ENCODE peak calls at places on chromosome 12, in five cellular contexts. V, Y, U, O and G are unnamed samples.

GRCh38 chr12:93252221-93252620 is 125.5 kb upstream of the NUDT4 start:
- DNase-seq in O (no peak), U (no peak), V (no peak), Y (no peak), G (no peak)

GRCh38 chr12:10065241-10065640 is 33.5 kb downstream of the CLEC1A start:
- DNase-seq in Y (no peak), V (no peak), U (no peak), O (no peak), G (no peak)

GRCh38 chr12:113241191-113242017 is 20.1 kb downstream of the TPCN1 start:
- DNase-seq in Y (no peak), V (no peak), U (no peak), O (peak; percentile 25), G (no peak)

GRCh38 chr12:10175849-10176641 is 2.8 kb upstream of the TMEM52B start:
- DNase-seq in O (no peak), U (no peak), V (no peak), Y (no peak), G (no peak)

GRCh38 chr12:12480074-12480473 is 82.6 kb downstream of the DUSP16 start:
- DNase-seq in U (no peak), V (no peak), O (no peak), Y (no peak), G (no peak)

GRCh38 chr12:125203145-125203765 is 138.0 kb downstream of the AACS start:
- DNase-seq in U (no peak), O (peak; percentile 9), V (no peak), Y (no peak), G (no peak)

GRCh38 chr12:16112626-16113560 is 164.6 kb downstream of the SLC15A5 start:
- DNase-seq in O (no peak), V (no peak), U (peak; percentile 54), Y (no peak), G (peak; percentile 84)

GRCh38 chr12:63397807-63398206 is 246.8 kb upstream of the AVPR1A start:
- DNase-seq in Y (no peak), U (no peak), V (no peak), O (no peak), G (no peak)

GRCh38 chr12:5417500-5417899 is 14.4 kb upstream of the NTF3 start:
- DNase-seq in V (no peak), U (no peak), O (no peak), Y (no peak), G (no peak)

GRCh38 chr12:56678852-56679251 is 9.2 kb downstream of the PTGES3 start:
- DNase-seq in Y (no peak), O (no peak), V (no peak), U (no peak), G (no peak)

GRCh38 chr12:52977195-52977594 is 28.3 kb downstream of the KRT18 start:
- DNase-seq in O (no peak), V (no peak), U (no peak), Y (no peak), G (no peak)

GRCh38 chr12:52975204-52975603 is 26.3 kb downstream of the KRT18 start:
- DNase-seq in V (no peak), U (no peak), Y (no peak), O (peak; percentile 57), G (no peak)

GRCh38 chr12:52975820-52976573 is 27.1 kb downstream of the KRT18 start:
- DNase-seq in V (peak; percentile 73), Y (no peak), O (peak; percentile 68), U (no peak), G (peak; percentile 56)

GRCh38 chr12:52980096-52980694 is 26.1 kb upstream of the EIF4B start:
- DNase-seq in O (no peak), V (no peak), Y (no peak), U (no peak), G (no peak)

GRCh38 chr12:52976574-52977071 is 27.7 kb downstream of the KRT18 start:
- DNase-seq in U (no peak), Y (no peak), O (no peak), V (no peak), G (peak; percentile 80)
- TF ChIP-seq YY1 in U (no peak), Y (peak; percentile 19), O (no peak), V (no peak), G (no peak)

GRCh38 chr12:131844140-131844539 is 15.9 kb downstream of the MMP17 start:
- DNase-seq in O (no peak), U (no peak), Y (no peak), V (no peak), G (no peak)
- H3K9ac ChIP-seq in O (no peak overlapping the region), U (no peak overlapping the region), Y (no peak overlapping the region), V (no peak overlapping the region), G (no peak overlapping the region)

GRCh38 chr12:23827353-23827752 is 122.1 kb downstream of the SOX5 start:
- DNase-seq in O (peak; percentile 42), U (no peak), Y (no peak), V (no peak), G (no peak)

GRCh38 chr12:23830210-23830609 is 119.3 kb downstream of the SOX5 start:
- DNase-seq in U (no peak), O (no peak), V (no peak), Y (no peak), G (no peak)

DNA sequence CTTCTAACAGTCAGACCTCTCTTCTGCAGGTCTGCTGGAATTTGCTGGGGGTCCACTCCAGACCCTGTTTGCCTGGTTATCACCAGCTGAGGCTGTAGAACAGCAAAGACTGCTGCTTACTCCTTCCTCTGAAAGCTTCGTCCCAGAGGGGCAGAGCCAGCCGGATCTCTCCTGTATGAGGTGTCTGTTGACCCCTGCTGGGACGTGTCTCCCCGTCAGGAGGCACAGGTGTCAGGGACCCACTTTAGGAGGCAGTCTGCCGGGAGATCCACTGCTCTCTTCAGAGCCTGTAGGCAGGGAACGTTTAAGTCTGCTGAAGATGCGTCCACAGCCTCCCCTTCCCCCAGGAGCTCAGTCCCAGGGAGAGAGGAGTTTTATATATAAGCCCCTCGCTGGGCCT is 125.1 kb downstream of the SOX5 start:
- DNase-seq in O (no peak), U (no peak), V (no peak), Y (no peak), G (no peak)
- TF ChIP-seq YY1 in O (no peak), U (no peak), V (no peak), Y (no peak), G (no peak)

GRCh38 chr12:42145197-42145549 is 499 bp upstream of the GXYLT1 start:
- DNase-seq in U (no peak), V (no peak), O (no peak), Y (no peak), G (no peak)

GRCh38 chr12:42144174-42144423 is 575 bp downstream of the GXYLT1 start:
- DNase-seq in O (no peak), V (no peak), U (peak; percentile 55), Y (no peak), G (no peak)

GRCh38 chr12:42144424-42145196 is at the start of gene GXYLT1:
- DNase-seq in V (peak; percentile 88), O (peak; percentile 79), Y (peak; percentile 97), U (peak; percentile 85), G (peak; percentile 82)

GRCh38 chr12:42143401-42144173 is 1.1 kb downstream of the GXYLT1 start:
- DNase-seq in Y (peak; percentile 34), U (no peak), V (no peak), O (no peak), G (no peak)

GRCh38 chr12:42145552-42146215 is 1.0 kb upstream of the GXYLT1 start:
- DNase-seq in O (no peak), V (no peak), Y (no peak), U (no peak), G (no peak)
- H3K9ac ChIP-seq in O (no peak overlapping the region), V (peak overlapping the region; percentile 70), Y (no peak overlapping the region), U (no peak overlapping the region), G (no peak overlapping the region)

DNA sequence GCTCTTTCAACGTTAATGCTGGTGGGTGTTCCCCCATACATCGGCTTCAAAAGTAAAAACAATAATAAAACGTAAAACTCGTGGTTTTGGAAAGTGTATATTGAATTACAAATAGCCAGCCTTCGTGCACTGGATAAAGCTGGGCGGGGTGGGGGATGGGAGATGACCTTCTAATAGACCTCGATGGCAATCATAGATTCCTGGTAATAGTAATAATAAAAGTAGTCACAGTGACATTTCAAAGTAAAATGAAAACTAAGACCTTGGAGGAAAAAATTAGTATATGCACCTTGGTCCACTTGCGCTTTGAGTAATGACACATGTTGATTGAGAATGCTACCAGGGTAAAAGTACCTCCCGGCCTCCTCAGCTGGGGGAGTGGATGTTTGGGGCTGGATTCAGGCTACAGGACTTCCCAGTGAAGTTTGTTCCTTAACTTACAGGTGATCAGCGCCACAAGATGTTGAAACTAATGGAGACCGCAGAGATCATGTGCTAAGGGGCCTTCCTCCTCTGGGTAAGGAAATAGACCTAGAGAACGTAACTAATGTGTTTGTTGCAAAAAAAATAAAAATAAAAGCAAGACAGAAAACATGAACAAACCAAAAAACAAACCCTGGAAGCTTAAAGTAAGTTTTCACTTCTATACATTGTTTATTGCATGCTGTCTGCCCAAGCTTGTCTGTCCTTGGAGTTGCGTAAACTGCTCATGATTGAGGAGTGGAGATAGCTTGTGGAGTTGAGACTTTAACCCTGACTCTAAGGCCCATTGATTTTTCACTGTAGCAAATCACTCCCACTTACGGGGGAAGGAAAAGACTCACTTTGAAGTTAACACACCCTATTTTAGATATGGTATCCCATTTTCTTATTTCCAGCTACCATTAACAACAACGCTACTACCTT is 905 bp upstream of the LRIG3 start:
- DNase-seq in V (no peak), O (peak; percentile 53), U (no peak), Y (no peak), G (no peak)
- TF ChIP-seq YY1 in V (no peak), O (no peak), U (no peak), Y (no peak), G (no peak)

DNA sequence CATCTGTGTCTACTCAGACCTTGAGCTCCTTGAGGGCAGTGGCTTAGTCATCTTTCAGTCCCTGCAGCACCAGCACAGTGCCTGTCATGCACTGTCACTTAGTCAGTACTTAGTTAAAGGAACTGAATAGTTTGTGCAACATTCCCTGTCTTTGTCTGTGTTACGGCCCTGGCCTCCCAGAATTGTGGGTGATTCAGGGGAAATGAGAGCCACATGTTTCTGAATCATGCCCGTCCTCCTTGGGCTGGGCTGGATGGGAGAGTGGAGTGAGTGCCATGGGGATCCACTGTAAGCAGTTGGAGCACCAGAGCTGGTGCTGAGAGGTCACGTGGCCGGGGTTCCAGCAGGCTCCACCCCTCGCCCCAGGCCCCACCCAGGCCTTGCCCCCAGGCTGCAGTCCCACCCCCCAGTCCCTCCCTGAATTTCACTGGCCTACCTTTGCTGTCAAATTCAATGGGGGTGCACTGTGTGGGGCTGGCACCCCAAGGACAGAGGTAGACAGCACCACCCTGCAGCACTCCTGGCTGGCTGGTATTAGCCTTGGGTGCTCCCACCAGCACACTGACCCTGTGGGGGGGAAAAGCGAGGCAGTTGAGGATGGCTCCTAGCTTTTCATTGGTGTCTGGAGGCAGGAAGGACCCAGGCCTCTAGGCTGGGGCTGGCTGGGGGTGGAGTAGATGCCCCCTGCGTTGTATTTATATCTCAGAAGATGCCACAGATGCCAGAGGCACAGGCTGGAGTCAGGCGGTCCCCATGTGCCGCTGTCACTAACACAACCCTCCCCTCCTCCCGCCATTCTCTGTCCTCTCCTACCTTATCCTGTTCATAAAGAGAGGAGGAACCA is 7.4 kb downstream of the ITGA5 start:
- DNase-seq in V (no peak), Y (no peak), U (peak; percentile 67), O (no peak), G (no peak)
- H3K9ac ChIP-seq in V (no peak overlapping the region), Y (peak overlapping the region; percentile 57), U (no peak overlapping the region), O (no peak overlapping the region), G (no peak overlapping the region)

GRCh38 chr12:129622566-129622965 is 281.3 kb downstream of the TMEM132D start:
- DNase-seq in V (no peak), O (no peak), Y (no peak), U (no peak), G (no peak)
- TF ChIP-seq YY1 in V (no peak), O (no peak), Y (no peak), U (no peak), G (no peak)

GRCh38 chr12:32399045-32399372 is 349 bp upstream of the FGD4 start:
- DNase-seq in V (no peak), U (no peak), Y (no peak), O (no peak), G (no peak)
- H3K9ac ChIP-seq in V (peak overlapping the region; percentile 66), U (peak overlapping the region; percentile 78), Y (no peak overlapping the region), O (no peak overlapping the region), G (peak overlapping the region; percentile 97)

GRCh38 chr12:42322567-42322966 is 3.3 kb downstream of the ZCRB1 start:
- DNase-seq in U (no peak), Y (no peak), V (no peak), O (no peak), G (no peak)
- TF ChIP-seq YY1 in U (no peak), Y (no peak), V (no peak), O (no peak), G (no peak)